ENCODE peak calls at places on chromosomes 5 and 9, in six cellular contexts. W is heart left ventricle; E is CD4-positive, alpha-beta T cell; A is HFFc6; M is IMR-90; Q is MM.1S. N is an unnamed sample.
A peak's percentile ranks its signal among the peaks of the same experiment; 100 is the strongest.

GRCh38 chr5:103605277-103605676 is 42.7 kb upstream of the NUDT12 start:
- DNase-seq in W (no peak), E (no peak), A (no peak), M (no peak), Q (no peak), N (no peak)

GRCh38 chr9:124110307-124110915 is 98.8 kb downstream of the LHX2 start:
- DNase-seq in W (peak; percentile 60), E (peak; percentile 12), A (peak; percentile 37), M (peak; percentile 59), Q (peak; percentile 70), N (peak; percentile 43)

GRCh38 chr5:90096415-90097081 is 313.0 kb downstream of the CETN3 start:
- DNase-seq in W (no peak), E (no peak), A (no peak), M (peak; percentile 52), Q (no peak), N (peak; percentile 96)

GRCh38 chr5:178335287-178336030 is 102.9 kb upstream of the PHYKPL start:
- DNase-seq in W (no peak), E (no peak), A (no peak), M (no peak), Q (no peak), N (no peak)

GRCh38 chr5:170270670-170271069 is 26.9 kb downstream of the LCP2 start:
- DNase-seq in W (no peak), E (no peak), A (no peak), M (no peak), Q (no peak), N (no peak)

GRCh38 chr5:21573915-21574314 is 1279.2 kb downstream of the CDH12 start:
- DNase-seq in W (no peak), E (no peak), A (no peak), M (no peak), Q (no peak), N (no peak)

GRCh38 chr5:172901012-172901780 is 58.0 kb upstream of the RPL26L1 start:
- DNase-seq in W (peak; percentile 78), E (no peak), A (peak; percentile 68), M (peak; percentile 98), Q (no peak), N (no peak)

GRCh38 chr9:92402359-92402758 is 2.0 kb downstream of the OGN start:
- DNase-seq in W (no peak), E (no peak), A (no peak), M (no peak), Q (no peak), N (no peak)

DNA sequence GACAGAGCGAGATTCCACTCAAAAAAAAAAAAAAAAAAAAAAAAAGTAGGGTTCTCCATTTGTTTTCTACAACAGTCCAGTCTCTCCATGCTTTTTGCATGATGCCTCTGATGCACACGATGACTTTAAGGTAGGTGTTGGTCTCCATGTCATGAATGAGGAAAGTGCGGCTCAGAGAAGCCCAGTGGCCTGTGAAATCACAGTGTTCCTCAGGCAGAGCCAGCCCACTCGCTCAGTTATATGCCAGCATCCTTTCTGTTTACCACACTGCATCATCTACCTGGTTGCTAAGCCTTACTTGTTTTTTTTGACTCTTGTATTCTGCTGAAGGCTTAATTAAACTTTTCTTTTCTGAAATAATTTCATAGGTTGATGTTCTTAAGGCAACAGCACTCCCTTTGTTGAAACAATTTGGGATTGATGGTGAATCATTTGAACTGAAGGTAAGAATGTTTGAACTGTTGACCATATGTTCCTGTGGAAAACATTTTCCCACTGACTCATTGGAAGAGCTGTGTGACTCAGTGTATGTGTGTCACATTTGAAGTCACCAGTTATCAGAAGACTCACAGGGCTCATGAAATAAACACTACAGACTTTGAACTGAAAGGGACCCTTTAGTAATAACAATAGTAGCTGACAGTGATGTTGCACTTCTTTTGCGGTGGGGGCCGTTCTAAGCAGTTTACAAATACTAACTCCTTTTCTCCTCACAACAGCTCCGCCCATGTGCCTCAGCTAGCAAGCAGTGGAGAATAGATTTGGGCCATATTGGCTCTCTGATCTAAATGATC is 40.2 kb downstream of the RCL1 start:
- DNase-seq in W (no peak), E (no peak), A (peak; percentile 94), M (peak; percentile 100), Q (no peak), N (peak; percentile 96)
- TF ChIP-seq CTCF in W (no peak), E (no peak), A (no peak), M (no peak), Q (no peak), N (peak; percentile 16)

DNA sequence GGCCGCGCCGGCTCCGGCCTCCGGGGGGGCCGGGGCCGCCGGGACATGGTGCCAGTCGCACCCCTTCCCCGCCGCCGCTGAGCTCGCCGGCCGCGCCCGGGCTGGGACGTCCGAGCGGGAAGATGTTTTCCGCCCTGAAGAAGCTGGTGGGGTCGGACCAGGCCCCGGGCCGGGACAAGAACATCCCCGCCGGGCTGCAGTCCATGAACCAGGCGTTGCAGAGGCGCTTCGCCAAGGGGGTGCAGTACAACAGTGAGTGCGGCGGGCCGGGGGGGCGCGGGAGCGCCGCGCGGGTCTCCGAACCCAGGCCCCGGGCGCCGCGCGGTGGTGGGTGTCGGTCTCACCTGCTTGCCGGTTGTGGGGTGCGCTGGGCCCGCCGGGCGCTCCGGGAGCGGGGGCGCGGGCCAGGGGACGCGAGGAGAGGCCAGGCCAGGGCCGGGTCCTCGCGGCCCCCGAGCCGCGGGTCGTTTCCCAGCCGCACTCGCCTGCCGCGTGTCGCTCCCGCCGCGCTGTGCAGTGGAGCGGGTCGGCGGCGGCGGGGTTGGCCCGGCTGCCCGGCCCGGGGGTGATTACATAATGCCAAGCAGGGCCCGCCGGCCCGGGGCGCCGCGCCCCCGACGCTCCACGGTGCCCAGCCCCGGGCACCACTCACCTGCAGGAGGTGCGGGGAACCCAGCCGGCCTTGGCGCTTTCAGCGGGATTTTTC is 480 bp downstream of the RABL6 start:
- DNase-seq in W (no peak), E (peak; percentile 39), A (no peak), M (no peak), Q (peak; percentile 22), N (no peak)
- TF ChIP-seq CTCF in W (no peak), E (no peak), A (peak; percentile 24), M (no peak), Q (no peak), N (no peak)

GRCh38 chr9:104783588-104783987 is 19.7 kb downstream of the NIPSNAP3B start:
- DNase-seq in W (no peak), E (no peak), A (no peak), M (no peak), Q (no peak), N (no peak)

GRCh38 chr9:104778802-104779201 is 14.9 kb downstream of the NIPSNAP3B start:
- DNase-seq in W (no peak), E (no peak), A (no peak), M (no peak), Q (no peak), N (no peak)

GRCh38 chr9:104779946-104780539 is 16.1 kb downstream of the NIPSNAP3B start:
- DNase-seq in W (no peak), E (no peak), A (no peak), M (no peak), Q (no peak), N (no peak)

GRCh38 chr9:104779334-104779733 is 15.4 kb downstream of the NIPSNAP3B start:
- DNase-seq in W (no peak), E (no peak), A (no peak), M (no peak), Q (no peak), N (no peak)

GRCh38 chr9:104780796-104781395 is 17.0 kb downstream of the NIPSNAP3B start:
- DNase-seq in W (no peak), E (no peak), A (peak; percentile 32), M (peak; percentile 32), Q (peak; percentile 35), N (no peak)
- TF ChIP-seq CTCF in W (peak; percentile 35), E (peak; percentile 34), A (peak; percentile 78), M (peak; percentile 53), Q (peak; percentile 45), N (peak; percentile 66)

GRCh38 chr5:95822408-95823240 is at the start of gene GLRX:
- DNase-seq in W (peak; percentile 76), E (peak; percentile 44), A (peak; percentile 98), M (peak; percentile 89), Q (peak; percentile 85), N (peak; percentile 62)

GRCh38 chr5:95824747-95825146 is 2.2 kb upstream of the GLRX start:
- DNase-seq in W (no peak), E (no peak), A (no peak), M (no peak), Q (no peak), N (no peak)

GRCh38 chr5:95823738-95824609 is 1.4 kb upstream of the GLRX start:
- DNase-seq in W (peak; percentile 66), E (peak; percentile 49), A (peak; percentile 97), M (peak; percentile 97), Q (peak; percentile 86), N (no peak)

GRCh38 chr5:95822038-95822407 is 503 bp downstream of the GLRX start:
- DNase-seq in W (peak; percentile 74), E (no peak), A (peak; percentile 16), M (peak; percentile 25), Q (peak; percentile 61), N (no peak)

GRCh38 chr5:95823241-95823737 is 763 bp upstream of the GLRX start:
- DNase-seq in W (no peak), E (no peak), A (no peak), M (no peak), Q (no peak), N (no peak)
- TF ChIP-seq CTCF in W (no peak), E (no peak), A (no peak), M (no peak), Q (no peak), N (no peak)

GRCh38 chr5:101678494-101679193 is 617.4 kb downstream of the SLCO4C1 start:
- DNase-seq in W (peak; percentile 34), E (no peak), A (peak; percentile 17), M (peak; percentile 47), Q (peak; percentile 48), N (peak; percentile 29)
- TF ChIP-seq CTCF in W (peak; percentile 77), E (peak; percentile 71), A (peak; percentile 90), M (peak; percentile 86), Q (peak; percentile 94), N (peak; percentile 84)